ENCODE peak calls at places on chromosomes 6 and 20, in four cellular contexts. W, E, M and Q are unnamed samples.

GRCh38 chr6:133286765-133287164 is 45.6 kb downstream of the EYA4 start:
- DNase-seq in W (peak; percentile 17), E (no peak), M (no peak), Q (no peak)

GRCh38 chr20:52953020-52953419 is 19.1 kb upstream of the TSHZ2 start:
- DNase-seq in W (no peak), E (no peak), M (peak; percentile 50), Q (no peak)

GRCh38 chr6:134826889-134827737 is 122.8 kb downstream of the ALDH8A1 start:
- DNase-seq in W (no peak), E (no peak), M (peak; percentile 95), Q (no peak)

GRCh38 chr6:13854716-13855250 is 40.4 kb upstream of the MCUR1 start:
- DNase-seq in W (no peak), E (no peak), M (no peak), Q (no peak)

GRCh38 chr20:57439432-57439831 is 48.2 kb downstream of the RBM38 start:
- DNase-seq in W (no peak), E (no peak), M (peak; percentile 47), Q (no peak)

GRCh38 chr6:134175532-134176282 is 123.3 kb upstream of the SLC2A12 start:
- DNase-seq in W (peak; percentile 79), E (peak; percentile 34), M (peak; percentile 67), Q (peak; percentile 94)

GRCh38 chr20:16392346-16392745 is 180.9 kb downstream of the KIF16B start:
- DNase-seq in W (no peak), E (no peak), M (no peak), Q (no peak)

GRCh38 chr20:3731944-3732326 is 550 bp upstream of the HSPA12B start:
- DNase-seq in W (no peak), E (no peak), M (no peak), Q (peak; percentile 82)

GRCh38 chr6:27297857-27298730 is 14.0 kb downstream of the POM121L2 start:
- DNase-seq in W (peak; percentile 27), E (no peak), M (peak; percentile 69), Q (no peak)

GRCh38 chr6:15953152-15953880 is 175.6 kb upstream of the MYLIP start:
- DNase-seq in W (no peak), E (no peak), M (no peak), Q (no peak)

GRCh38 chr20:37567331-37567665 is 39.6 kb upstream of the BLCAP start:
- DNase-seq in W (no peak), E (no peak), M (no peak), Q (no peak)

GRCh38 chr6:2396856-2397640 is 151.6 kb upstream of the GMDS start:
- DNase-seq in W (peak; percentile 51), E (no peak), M (no peak), Q (no peak)

GRCh38 chr6:11366934-11367637 is 134.6 kb upstream of the NEDD9 start:
- DNase-seq in W (no peak), E (no peak), M (peak; percentile 30), Q (no peak)

GRCh38 chr6:146258206-146258605 is 229.3 kb downstream of the GRM1 start:
- DNase-seq in W (no peak), E (no peak), M (no peak), Q (no peak)

GRCh38 chr20:1896859-1897258 is 1.7 kb downstream of the SIRPA start:
- DNase-seq in W (no peak), E (no peak), M (no peak), Q (no peak)

GRCh38 chr6:96002576-96002910 is 13.2 kb upstream of the FUT9 start:
- DNase-seq in W (no peak), E (no peak), M (no peak), Q (no peak)

GRCh38 chr6:108195209-108195608 is 29.4 kb downstream of the NR2E1 start:
- DNase-seq in W (no peak), E (no peak), M (no peak), Q (no peak)

GRCh38 chr6:144286503-144287393 is 1.6 kb downstream of the UTRN start:
- DNase-seq in W (peak; percentile 76), E (peak; percentile 63), M (peak; percentile 73), Q (no peak)

GRCh38 chr6:112382778-112383177 is 35.6 kb downstream of the RFPL4B start:
- DNase-seq in W (no peak), E (no peak), M (no peak), Q (no peak)

GRCh38 chr6:129609635-129610034 is 100.3 kb downstream of the ARHGAP18 start:
- DNase-seq in W (no peak), E (no peak), M (no peak), Q (no peak)

GRCh38 chr20:37503256-37503927 is 17.7 kb upstream of the NNAT start:
- DNase-seq in W (no peak), E (no peak), M (no peak), Q (no peak)

GRCh38 chr6:37585937-37586336 is 86.2 kb upstream of the CCDC167 start:
- DNase-seq in W (no peak), E (no peak), M (no peak), Q (no peak)

GRCh38 chr6:112343375-112343774 is 3.8 kb upstream of the RFPL4B start:
- DNase-seq in W (no peak), E (no peak), M (no peak), Q (no peak)

GRCh38 chr20:6416371-6416770 is 293.5 kb upstream of the FERMT1 start:
- DNase-seq in W (no peak), E (no peak), M (no peak), Q (no peak)

GRCh38 chr6:84356907-84357306 is 129.5 kb upstream of the CEP162 start:
- DNase-seq in W (no peak), E (no peak), M (no peak), Q (no peak)

GRCh38 chr6:127608554-127609270 is 31.7 kb downstream of the C6orf58 start:
- DNase-seq in W (no peak), E (no peak), M (no peak), Q (no peak)

GRCh38 chr20:43999848-44000247 is 85.2 kb downstream of the TOX2 start:
- DNase-seq in W (no peak), E (no peak), M (no peak), Q (no peak)

GRCh38 chr6:117227245-117227962 is 38.0 kb upstream of the VGLL2 start:
- DNase-seq in W (no peak), E (no peak), M (no peak), Q (no peak)

GRCh38 chr6:19033683-19034082 is 646.5 kb downstream of the RNF144B start:
- DNase-seq in W (no peak), E (no peak), M (no peak), Q (no peak)

DNA sequence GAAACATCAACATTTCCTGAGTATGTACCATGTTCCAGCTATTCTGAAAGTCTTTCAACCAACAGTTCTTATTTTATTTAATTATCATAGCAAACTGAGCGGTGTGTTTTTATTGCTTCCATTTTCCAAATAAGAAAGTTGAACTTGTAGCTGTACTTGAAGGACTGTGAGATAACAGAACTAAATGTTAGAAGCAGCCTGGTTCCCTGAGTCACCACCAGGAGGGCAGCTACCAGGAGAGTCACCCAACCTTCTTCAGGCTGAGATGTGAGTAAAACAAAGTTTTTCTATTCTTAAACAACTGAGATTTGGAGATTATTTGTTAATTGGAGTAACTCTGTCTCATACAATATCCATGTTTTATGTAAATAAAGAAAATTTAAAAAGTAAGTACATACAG is 403.4 kb downstream of the PKHD1 start:
- DNase-seq in W (no peak), E (no peak), M (no peak), Q (no peak)
- TF ChIP-seq CTCF in W (no peak), E (no peak), M (peak; percentile 21), Q (peak; percentile 42)

DNA sequence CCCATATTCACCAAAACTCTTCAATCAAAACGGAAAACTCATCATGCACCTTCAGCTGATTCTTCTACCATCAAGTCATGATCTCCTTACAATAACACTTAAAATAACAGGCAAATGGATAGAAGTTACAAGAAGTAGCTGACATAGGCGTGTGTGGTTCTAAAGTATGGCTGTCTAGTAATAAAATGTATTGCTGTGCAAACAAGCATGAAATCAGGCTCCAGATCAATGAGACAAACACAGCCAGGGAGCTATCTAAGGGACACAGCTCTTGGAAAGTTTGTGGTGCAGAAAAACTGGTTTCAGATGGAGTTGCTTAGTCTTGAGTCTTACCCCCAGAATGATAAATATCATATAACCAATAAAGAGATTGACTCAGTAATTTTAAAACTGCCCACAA is 434.8 kb upstream of the NOX3 start:
- DNase-seq in W (peak; percentile 17), E (no peak), M (no peak), Q (no peak)
- TF ChIP-seq CTCF in W (no peak), E (no peak), M (no peak), Q (no peak)

GRCh38 chr20:25989196-25989595 is 292.5 kb upstream of the ZNF337 start:
- DNase-seq in W (no peak), E (no peak), M (no peak), Q (no peak)
- TF ChIP-seq CTCF in W (no peak), E (no peak), M (no peak), Q (no peak)

DNA sequence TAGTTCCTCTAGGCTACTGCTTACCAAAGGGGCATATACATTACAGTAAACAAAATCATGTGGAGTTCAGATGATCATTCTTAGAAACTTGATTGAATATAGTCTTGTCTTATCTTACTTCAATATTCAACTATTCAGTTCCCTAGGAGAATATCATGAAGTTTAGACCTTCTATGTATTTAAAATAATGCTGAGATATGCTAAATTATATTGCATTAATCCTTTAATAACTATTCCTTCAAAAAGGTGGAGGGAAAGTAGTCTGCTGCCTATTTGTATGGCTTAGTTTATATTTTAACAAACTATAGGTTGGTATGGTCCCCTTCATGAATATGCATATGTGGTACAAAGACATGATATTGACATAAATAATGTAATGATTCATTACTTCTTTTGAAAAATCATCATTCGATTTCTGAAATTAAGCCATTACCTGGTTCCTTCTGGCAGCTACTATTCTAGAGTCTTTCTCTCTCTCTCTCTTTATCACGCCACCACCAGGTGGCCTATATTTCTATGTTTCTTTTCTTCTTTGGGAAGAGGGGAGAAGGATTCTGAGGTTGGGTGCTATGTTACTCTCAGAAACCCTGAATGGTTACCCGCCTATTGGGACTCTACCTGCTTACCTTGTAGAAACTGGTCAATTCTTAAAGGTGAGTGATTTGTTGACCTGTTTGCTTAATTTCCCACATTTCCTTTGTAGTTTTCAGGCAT is 855.8 kb downstream of the HACE1 start:
- DNase-seq in W (no peak), E (no peak), M (no peak), Q (no peak)
- TF ChIP-seq CTCF in W (peak; percentile 15), E (no peak), M (peak; percentile 36), Q (peak; percentile 63)

GRCh38 chr20:45892049-45892816 is 1.1 kb downstream of the CTSA start:
- DNase-seq in W (peak; percentile 51), E (peak; percentile 81), M (peak; percentile 24), Q (no peak)
- TF ChIP-seq CTCF in W (no peak), E (no peak), M (peak; percentile 39), Q (peak; percentile 50)

GRCh38 chr20:50298554-50299324 is 108.1 kb downstream of the CEBPB start:
- DNase-seq in W (no peak), E (no peak), M (peak; percentile 89), Q (no peak)
- TF ChIP-seq CTCF in W (no peak), E (no peak), M (no peak), Q (no peak)